ENCODE peak calls at places on chromosomes 11 and 22, in six cellular contexts. One of them, this sample, is unnamed.

GRCh38 chr11:90556026-90556425 is 333.2 kb upstream of the CHORDC1 start:
- DNase-seq in colonic mucosa: no peak
- DNase-seq in H9: no peak
- DNase-seq in mammary epithelial cell: no peak
- DNase-seq in A549: no peak
- DNase-seq in neural progenitor cell: no peak
- DNase-seq in this sample: no peak

GRCh38 chr11:80155412-80156017 is 714.7 kb upstream of the TENM4 start:
- DNase-seq in colonic mucosa: no peak
- DNase-seq in H9: no peak
- DNase-seq in mammary epithelial cell: peak; percentile 17
- DNase-seq in A549: peak; percentile 22
- DNase-seq in neural progenitor cell: peak; percentile 65
- DNase-seq in this sample: no peak

GRCh38 chr11:15195454-15196200 is 80.9 kb downstream of the INSC start:
- DNase-seq in colonic mucosa: peak; percentile 26
- DNase-seq in H9: no peak
- DNase-seq in mammary epithelial cell: no peak
- DNase-seq in A549: peak; percentile 29
- DNase-seq in neural progenitor cell: no peak
- DNase-seq in this sample: no peak

GRCh38 chr22:23163665-23164064 is 16.6 kb upstream of the BCR start:
- DNase-seq in colonic mucosa: no peak
- DNase-seq in H9: no peak
- DNase-seq in mammary epithelial cell: no peak
- DNase-seq in A549: no peak
- DNase-seq in neural progenitor cell: no peak
- DNase-seq in this sample: no peak

GRCh38 chr11:10413268-10413667 is 41.8 kb upstream of the AMPD3 start:
- DNase-seq in colonic mucosa: peak; percentile 38
- DNase-seq in H9: no peak
- DNase-seq in mammary epithelial cell: peak; percentile 27
- DNase-seq in A549: peak; percentile 62
- DNase-seq in neural progenitor cell: no peak
- DNase-seq in this sample: no peak

GRCh38 chr11:60864856-60865513 is 2.4 kb upstream of the ZP1 start:
- DNase-seq in colonic mucosa: no peak
- DNase-seq in H9: no peak
- DNase-seq in mammary epithelial cell: no peak
- DNase-seq in A549: no peak
- DNase-seq in neural progenitor cell: no peak
- DNase-seq in this sample: no peak

GRCh38 chr11:131537196-131537595 is 166.8 kb downstream of the NTM start:
- DNase-seq in colonic mucosa: no peak
- DNase-seq in H9: no peak
- DNase-seq in mammary epithelial cell: no peak
- DNase-seq in A549: no peak
- DNase-seq in neural progenitor cell: no peak
- DNase-seq in this sample: no peak

GRCh38 chr11:129023968-129024676 is 81.5 kb upstream of the TP53AIP1 start:
- DNase-seq in colonic mucosa: peak; percentile 91
- DNase-seq in H9: peak; percentile 75
- DNase-seq in mammary epithelial cell: peak; percentile 91
- DNase-seq in A549: no peak
- DNase-seq in neural progenitor cell: peak; percentile 65
- DNase-seq in this sample: no peak

GRCh38 chr22:38681784-38682335 is at the start of gene TOMM22:
- DNase-seq in colonic mucosa: peak; percentile 91
- DNase-seq in H9: peak; percentile 90
- DNase-seq in mammary epithelial cell: peak; percentile 85
- DNase-seq in A549: peak; percentile 85
- DNase-seq in neural progenitor cell: peak; percentile 94
- DNase-seq in this sample: peak; percentile 89

GRCh38 chr11:125404811-125405481 is 91.1 kb downstream of the FEZ1 start:
- DNase-seq in colonic mucosa: peak; percentile 61
- DNase-seq in H9: peak; percentile 86
- DNase-seq in mammary epithelial cell: peak; percentile 27
- DNase-seq in A549: peak; percentile 14
- DNase-seq in neural progenitor cell: peak; percentile 87
- DNase-seq in this sample: peak; percentile 70

GRCh38 chr11:77506857-77507256 is 33.0 kb upstream of the PAK1 start:
- DNase-seq in colonic mucosa: peak; percentile 53
- DNase-seq in H9: no peak
- DNase-seq in mammary epithelial cell: peak; percentile 91
- DNase-seq in A549: no peak
- DNase-seq in neural progenitor cell: no peak
- DNase-seq in this sample: no peak

GRCh38 chr11:132782102-132782501 is 750.2 kb downstream of the OPCML start:
- DNase-seq in colonic mucosa: no peak
- DNase-seq in H9: no peak
- DNase-seq in mammary epithelial cell: no peak
- DNase-seq in A549: no peak
- DNase-seq in neural progenitor cell: no peak
- DNase-seq in this sample: no peak

GRCh38 chr11:109247071-109247470 is 174.9 kb upstream of the C11orf87 start:
- DNase-seq in colonic mucosa: no peak
- DNase-seq in H9: no peak
- DNase-seq in mammary epithelial cell: peak; percentile 75
- DNase-seq in A549: no peak
- DNase-seq in neural progenitor cell: no peak
- DNase-seq in this sample: no peak

GRCh38 chr11:779120-779954 is 2.0 kb upstream of the GATD1 start:
- DNase-seq in colonic mucosa: no peak
- DNase-seq in H9: no peak
- DNase-seq in mammary epithelial cell: no peak
- DNase-seq in A549: no peak
- DNase-seq in neural progenitor cell: no peak
- DNase-seq in this sample: no peak

GRCh38 chr11:121563003-121563402 is 110.2 kb upstream of the SORL1-AS1 start:
- DNase-seq in colonic mucosa: no peak
- DNase-seq in H9: no peak
- DNase-seq in mammary epithelial cell: no peak
- DNase-seq in A549: no peak
- DNase-seq in neural progenitor cell: no peak
- DNase-seq in this sample: no peak
- TF ChIP-seq CTCF in colonic mucosa: no peak
- TF ChIP-seq CTCF in H9: no peak
- TF ChIP-seq CTCF in mammary epithelial cell: no peak
- TF ChIP-seq CTCF in A549: no peak
- TF ChIP-seq CTCF in neural progenitor cell: no peak
- TF ChIP-seq CTCF in this sample: no peak

GRCh38 chr22:47053013-47053864 is 290.8 kb downstream of the TBC1D22A start:
- DNase-seq in colonic mucosa: no peak
- DNase-seq in H9: no peak
- DNase-seq in mammary epithelial cell: no peak
- DNase-seq in A549: no peak
- DNase-seq in neural progenitor cell: no peak
- DNase-seq in this sample: no peak
- H3K4me1 ChIP-seq in colonic mucosa: peaks cover 9% of the 10 kb centered on the region
- H3K4me1 ChIP-seq in H9: no peaks in the 10 kb centered on the region
- H3K4me1 ChIP-seq in mammary epithelial cell: no peaks in the 10 kb centered on the region
- H3K4me1 ChIP-seq in A549: no peaks in the 10 kb centered on the region
- H3K4me1 ChIP-seq in neural progenitor cell: peaks cover 26% of the 10 kb centered on the region
- H3K4me1 ChIP-seq in this sample: no peaks in the 10 kb centered on the region

GRCh38 chr11:119295178-119295577 is 21.8 kb downstream of the MCAM start:
- DNase-seq in colonic mucosa: no peak
- DNase-seq in H9: no peak
- DNase-seq in mammary epithelial cell: peak; percentile 67
- DNase-seq in A549: peak; percentile 13
- DNase-seq in neural progenitor cell: no peak
- DNase-seq in this sample: no peak
- TF ChIP-seq CTCF in colonic mucosa: no peak
- TF ChIP-seq CTCF in H9: peak; percentile 17
- TF ChIP-seq CTCF in mammary epithelial cell: peak; percentile 10
- TF ChIP-seq CTCF in A549: no peak
- TF ChIP-seq CTCF in neural progenitor cell: peak; percentile 7
- TF ChIP-seq CTCF in this sample: no peak

DNA sequence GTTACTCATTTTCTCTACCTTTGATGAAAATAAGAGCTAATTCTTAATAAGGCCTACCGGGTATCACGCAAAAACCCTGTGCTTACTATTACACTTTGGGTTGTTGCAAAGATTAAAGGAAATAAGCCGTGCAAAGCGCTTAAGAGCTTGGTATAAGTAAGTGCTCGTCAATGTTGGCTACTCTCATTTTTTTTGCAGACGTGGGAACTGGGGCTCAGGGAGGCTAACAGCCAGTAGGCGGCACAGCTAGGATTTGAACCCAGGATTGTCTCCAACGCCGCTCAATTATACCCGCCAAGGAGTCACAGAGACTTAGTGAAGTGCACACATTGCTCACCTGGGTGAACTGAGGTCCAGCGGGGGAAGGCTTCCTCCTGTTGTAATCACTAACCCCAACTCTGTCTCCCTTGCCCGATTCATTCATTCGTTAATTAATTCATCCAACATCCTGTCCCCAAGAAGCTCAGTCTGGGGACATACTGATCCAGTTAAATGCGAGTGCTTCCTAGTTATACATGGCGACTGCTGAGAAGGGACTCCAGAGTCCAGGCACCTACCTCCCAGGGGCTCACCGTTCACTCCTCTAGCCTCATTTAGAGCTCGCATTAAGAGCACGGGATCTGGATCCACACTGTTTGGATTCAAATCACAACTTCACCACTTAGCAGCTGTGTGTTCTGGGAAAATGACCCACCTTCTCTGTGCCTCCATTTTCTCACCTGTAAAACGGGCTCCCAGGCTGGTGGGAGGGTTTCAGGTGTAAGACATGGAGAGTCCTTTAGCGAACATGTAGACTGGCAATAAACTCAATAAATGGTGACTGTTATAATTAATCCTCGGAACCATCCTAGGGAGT is 869 bp upstream of the MTFP1 start:
- DNase-seq in colonic mucosa: peak; percentile 45
- DNase-seq in H9: peak; percentile 48
- DNase-seq in mammary epithelial cell: peak; percentile 52
- DNase-seq in A549: peak; percentile 30
- DNase-seq in neural progenitor cell: peak; percentile 57
- DNase-seq in this sample: peak; percentile 61
- H3K4me1 ChIP-seq in colonic mucosa: peaks cover 22% of the 10 kb centered on the region
- H3K4me1 ChIP-seq in H9: peaks cover 7% of the 10 kb centered on the region
- H3K4me1 ChIP-seq in mammary epithelial cell: peaks cover 72% of the 10 kb centered on the region
- H3K4me1 ChIP-seq in A549: peaks cover 39% of the 10 kb centered on the region
- H3K4me1 ChIP-seq in neural progenitor cell: peaks cover 10% of the 10 kb centered on the region
- H3K4me1 ChIP-seq in this sample: peaks cover 19% of the 10 kb centered on the region

GRCh38 chr11:8087185-8087584 is 6.2 kb downstream of the TUB start:
- DNase-seq in colonic mucosa: no peak
- DNase-seq in H9: peak; percentile 70
- DNase-seq in mammary epithelial cell: no peak
- DNase-seq in A549: peak; percentile 15
- DNase-seq in neural progenitor cell: peak; percentile 59
- DNase-seq in this sample: no peak
- TF ChIP-seq CTCF in colonic mucosa: no peak
- TF ChIP-seq CTCF in H9: peak; percentile 64
- TF ChIP-seq CTCF in mammary epithelial cell: peak; percentile 11
- TF ChIP-seq CTCF in A549: peak; percentile 14
- TF ChIP-seq CTCF in neural progenitor cell: peak; percentile 56
- TF ChIP-seq CTCF in this sample: peak; percentile 28

This sample was measured in adrenal gland.